ENCODE peak calls at places on chromosomes 4 and X, in five cellular contexts. A is hypothalamus; O is Calu3; R is dorsolateral prefrontal cortex; V is stimulated activated CD4-positive, alpha-beta T cell treated with anti-CD3 and anti-CD28 coated beads, Interleukin-2, amount 100 ng/mL, for 48 hours. F is an unnamed sample.

GRCh38 chrX:132333351-132333750 is 114.1 kb upstream of the RAP2C start:
- DNase-seq in R (no peak), V (no peak), O (no peak), A (no peak), F (no peak)

GRCh38 chr4:167233523-167234387 is 539 bp downstream of the SPOCK3 start:
- DNase-seq in O (peak; percentile 16), A (no peak), V (no peak), R (peak; percentile 71), F (peak; percentile 78)

GRCh38 chr4:184961693-184962092 is 56.6 kb upstream of the HELT start:
- DNase-seq in O (no peak), R (no peak), V (no peak), A (no peak), F (no peak)

GRCh38 chrX:96924581-96924980 is 40.9 kb downstream of the RPA4 start:
- DNase-seq in A (no peak), O (no peak), V (no peak), R (no peak), F (no peak)

GRCh38 chr4:152265149-152265621 is 270.7 kb downstream of the FBXW7 start:
- DNase-seq in R (no peak), O (no peak), V (no peak), A (no peak), F (no peak)

GRCh38 chr4:2231082-2231481 is 10.8 kb downstream of the HAUS3 start:
- DNase-seq in R (no peak), V (no peak), A (no peak), O (no peak), F (no peak)

GRCh38 chr4:6948134-6948460 is 38.5 kb downstream of the TBC1D14 start:
- DNase-seq in A (no peak), O (no peak), R (no peak), V (no peak), F (no peak)

GRCh38 chrX:2516612-2517011 is 15.8 kb upstream of the DHRSX start:
- DNase-seq in O (no peak), R (no peak), A (no peak), V (no peak), F (no peak)

F was measured in globus pallidus.